ENCODE peak calls at places on chromosomes 5 and 9, in eight cellular contexts. K is A549, W is HL-60, H is spleen, S is heart left ventricle, Z is gastrocnemius medialis, R is SK-N-SH, G is fibroblast of the aortic adventitia. F is an unnamed sample.

GRCh38 chr5:135423158-135423925 is 23.8 kb downstream of the DCANP1 start:
- DNase-seq in K (peak), W (peak), H (no peak), S (no peak), Z (no peak), R (no peak), G (no peak), F (no peak)

GRCh38 chr5:43106290-43106638 is 14.4 kb upstream of the ZNF131 start:
- DNase-seq in K (no peak), W (no peak), H (no peak), S (no peak), Z (no peak), R (no peak), G (no peak), F (no peak)

GRCh38 chr9:22214021-22214420 is 204.9 kb upstream of the CDKN2B start:
- DNase-seq in K (no peak), W (no peak), H (no peak), S (no peak), Z (no peak), R (no peak), G (no peak), F (no peak)

GRCh38 chr5:179326176-179326997 is 18.9 kb downstream of the ADAMTS2 start:
- DNase-seq in K (no peak), W (no peak), H (peak), S (peak), Z (peak), R (peak), G (peak), F (no peak)

GRCh38 chr5:132498686-132499271 is 8.2 kb upstream of the IRF1 start:
- DNase-seq in K (no peak), W (no peak), H (no peak), S (no peak), Z (no peak), R (no peak), G (no peak), F (no peak)

GRCh38 chr5:66246621-66247020 is 102.5 kb downstream of the SREK1 start:
- DNase-seq in K (peak), W (no peak), H (no peak), S (no peak), Z (no peak), R (no peak), G (peak), F (peak)

GRCh38 chr9:122113574-122113973 is 20.5 kb upstream of the TTLL11 start:
- DNase-seq in K (no peak), W (no peak), H (no peak), S (no peak), Z (no peak), R (peak), G (no peak), F (no peak)

GRCh38 chr5:174159327-174160247 is 114.1 kb downstream of the NSG2 start:
- DNase-seq in K (peak), W (no peak), H (no peak), S (no peak), Z (no peak), R (no peak), G (no peak), F (peak)

GRCh38 chr5:42037379-42037932 is 112.4 kb downstream of the FBXO4 start:
- DNase-seq in K (no peak), W (no peak), H (no peak), S (no peak), Z (no peak), R (no peak), G (no peak), F (no peak)

GRCh38 chr9:18520395-18520794 is 46.4 kb downstream of the ADAMTSL1 start:
- DNase-seq in K (no peak), W (no peak), H (no peak), S (no peak), Z (no peak), R (peak), G (peak), F (no peak)

GRCh38 chr5:10934789-10935355 is 173.8 kb upstream of the DAP start:
- DNase-seq in K (no peak), W (no peak), H (no peak), S (no peak), Z (no peak), R (no peak), G (no peak), F (no peak)

GRCh38 chr5:89338935-89339334 is 456.0 kb upstream of the MEF2C start:
- DNase-seq in K (no peak), W (no peak), H (no peak), S (no peak), Z (no peak), R (no peak), G (peak), F (peak)

GRCh38 chr9:89009049-89009840 is 18.0 kb downstream of the S1PR3 start:
- DNase-seq in K (no peak), W (no peak), H (no peak), S (no peak), Z (no peak), R (no peak), G (no peak), F (no peak)

GRCh38 chr5:72307573-72307967 is 12.5 kb downstream of the MRPS27 start:
- DNase-seq in K (no peak), W (no peak), H (no peak), S (no peak), Z (no peak), R (peak), G (no peak), F (no peak)

GRCh38 chr5:149247726-149248125 is 23.9 kb upstream of the AFAP1L1 start:
- DNase-seq in K (no peak), W (no peak), H (no peak), S (no peak), Z (no peak), R (no peak), G (no peak), F (no peak)

GRCh38 chr5:176664886-176665285 is 17.6 kb downstream of the TSPAN17 start:
- DNase-seq in K (no peak), W (no peak), H (no peak), S (peak), Z (no peak), R (no peak), G (no peak), F (no peak)

GRCh38 chr5:61029456-61030162 is 84.6 kb downstream of the NDUFAF2 start:
- DNase-seq in K (no peak), W (no peak), H (no peak), S (no peak), Z (no peak), R (no peak), G (no peak), F (no peak)

GRCh38 chr5:10513501-10514442 is 50.1 kb upstream of the ANKRD33B start:
- DNase-seq in K (peak), W (no peak), H (peak), S (no peak), Z (no peak), R (no peak), G (peak), F (peak)

GRCh38 chr5:54619732-54620582 is 102.4 kb downstream of the SNX18 start:
- DNase-seq in K (no peak), W (peak), H (no peak), S (no peak), Z (no peak), R (no peak), G (no peak), F (no peak)

GRCh38 chr9:132023409-132024180 is 56.1 kb downstream of the MED27 start:
- DNase-seq in K (no peak), W (no peak), H (no peak), S (no peak), Z (no peak), R (peak), G (no peak), F (no peak)

GRCh38 chr5:175246242-175246891 is 197.6 kb downstream of the DRD1 start:
- DNase-seq in K (peak), W (no peak), H (no peak), S (no peak), Z (no peak), R (no peak), G (peak), F (peak)

GRCh38 chr9:14271078-14271673 is 42.8 kb downstream of the NFIB start:
- DNase-seq in K (peak), W (no peak), H (no peak), S (peak), Z (peak), R (peak), G (peak), F (no peak)

GRCh38 chr9:21525174-21525573 is 43.1 kb upstream of the IFNE start:
- DNase-seq in K (no peak), W (no peak), H (no peak), S (no peak), Z (no peak), R (no peak), G (no peak), F (no peak)

GRCh38 chr5:95861858-95862561 is 39.5 kb upstream of the GLRX start:
- DNase-seq in K (peak), W (no peak), H (no peak), S (no peak), Z (peak), R (no peak), G (peak), F (no peak)

GRCh38 chr5:60541980-60542379 is 158.0 kb downstream of the DEPDC1B start:
- DNase-seq in K (no peak), W (peak), H (no peak), S (no peak), Z (no peak), R (no peak), G (peak), F (no peak)

GRCh38 chr9:107020040-107020530 is 157.1 kb downstream of the ZNF462 start:
- DNase-seq in K (no peak), W (no peak), H (no peak), S (no peak), Z (no peak), R (no peak), G (peak), F (peak)

GRCh38 chr5:44275908-44276307 is 113.3 kb downstream of the FGF10 start:
- DNase-seq in K (no peak), W (no peak), H (no peak), S (no peak), Z (no peak), R (no peak), G (no peak), F (no peak)

GRCh38 chr5:55853271-55853670 is 2.1 kb downstream of the IL31RA start:
- DNase-seq in K (no peak), W (no peak), H (no peak), S (no peak), Z (no peak), R (no peak), G (no peak), F (no peak)

GRCh38 chr5:156330141-156330870 is 3.3 kb downstream of the SGCD start:
- DNase-seq in K (no peak), W (no peak), H (no peak), S (no peak), Z (no peak), R (no peak), G (peak), F (no peak)

GRCh38 chr5:126002222-126002897 is 420.8 kb upstream of the GRAMD2B start:
- DNase-seq in K (no peak), W (no peak), H (no peak), S (peak), Z (peak), R (no peak), G (peak), F (peak)

GRCh38 chr9:561430-561829 is 280.1 kb upstream of the DMRT1 start:
- DNase-seq in K (peak), W (no peak), H (no peak), S (no peak), Z (no peak), R (no peak), G (peak), F (no peak)

GRCh38 chr5:16456103-16456832 is 9.3 kb downstream of the ZNF622 start:
- DNase-seq in K (peak), W (peak), H (no peak), S (no peak), Z (peak), R (peak), G (peak), F (no peak)

GRCh38 chr9:5817776-5818336 is 15.1 kb downstream of the ERMP1 start:
- DNase-seq in K (peak), W (no peak), H (no peak), S (no peak), Z (no peak), R (no peak), G (peak), F (no peak)

GRCh38 chr9:98117984-98118639 is 910 bp downstream of the TRIM14 start:
- DNase-seq in K (peak), W (peak), H (no peak), S (no peak), Z (no peak), R (peak), G (no peak), F (peak)

GRCh38 chr9:78324682-78325081 is 27.8 kb downstream of the PSAT1 start:
- DNase-seq in K (no peak), W (no peak), H (no peak), S (no peak), Z (no peak), R (no peak), G (no peak), F (no peak)

GRCh38 chr9:128102196-128102595 is 25.3 kb downstream of the PTGES2 start:
- DNase-seq in K (no peak), W (no peak), H (no peak), S (peak), Z (peak), R (no peak), G (no peak), F (no peak)

GRCh38 chr5:78754655-78755054 is 106.1 kb upstream of the LHFPL2 start:
- DNase-seq in K (no peak), W (no peak), H (no peak), S (no peak), Z (no peak), R (no peak), G (no peak), F (no peak)

DNA sequence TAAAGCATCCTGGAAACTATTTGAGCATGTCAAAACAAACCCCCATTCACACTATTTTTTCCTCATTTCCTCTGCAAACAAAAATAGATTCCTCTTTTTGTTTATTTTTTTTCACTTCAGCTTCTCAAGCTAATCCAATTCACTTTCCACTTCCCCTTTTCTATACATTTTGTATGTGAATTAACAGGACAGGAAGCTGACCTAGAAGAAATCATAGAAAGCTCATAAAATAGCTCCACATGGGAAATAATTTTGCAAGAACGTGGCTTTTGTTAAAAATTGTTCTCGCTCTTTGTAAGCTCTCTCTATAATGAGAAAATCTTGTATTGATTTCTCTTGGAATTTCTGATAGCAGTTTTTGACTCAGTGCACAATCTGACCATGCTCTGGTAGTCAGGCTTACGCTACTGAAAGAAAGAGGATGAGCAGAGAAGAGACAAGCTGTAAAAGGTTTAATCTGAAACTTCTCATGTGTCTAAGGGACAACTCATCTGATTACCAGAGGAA is 215.8 kb downstream of the ADAMTS12 start:
- DNase-seq in K (no peak), W (no peak), H (no peak), S (no peak), Z (no peak), R (no peak), G (no peak), F (no peak)
- H3K4me3 ChIP-seq in K (no peak), W (no peak), H (no peak), S (no peak), Z (no peak), R (no peak), G (no peak), F (no peak)

DNA sequence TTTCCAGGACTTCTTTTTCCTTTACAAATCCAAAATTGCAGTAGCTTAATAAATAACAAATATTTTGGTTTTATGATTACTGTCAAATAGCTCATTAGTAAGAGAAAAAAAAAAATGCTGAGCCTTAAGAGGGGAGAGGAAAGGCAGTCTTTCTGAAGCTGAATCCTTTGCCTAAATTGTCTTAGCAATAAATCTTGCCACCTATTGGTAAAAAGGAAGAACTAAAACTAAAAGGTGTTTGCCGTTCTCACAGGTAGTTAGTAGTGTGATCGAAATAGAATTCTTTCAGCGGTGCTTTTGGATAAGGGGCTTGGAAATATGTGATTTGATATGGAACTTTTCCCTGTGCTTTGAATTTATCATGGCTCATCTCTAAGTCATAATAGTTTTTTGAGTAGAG is 31.2 kb downstream of the PIK3R1 start:
- DNase-seq in K (no peak), W (no peak), H (no peak), S (no peak), Z (no peak), R (no peak), G (no peak), F (no peak)
- TF ChIP-seq CTCF in K (peak), W (no peak), H (no peak), S (peak), Z (no peak), R (peak), G (no peak), F (no peak)

GRCh38 chr5:12625667-12626263 is 721.5 kb upstream of the CTNND2 start:
- DNase-seq in K (no peak), W (no peak), H (no peak), S (no peak), Z (no peak), R (no peak), G (no peak), F (no peak)

GRCh38 chr5:12626556-12626955 is 722.3 kb upstream of the CTNND2 start:
- DNase-seq in K (no peak), W (no peak), H (no peak), S (no peak), Z (no peak), R (no peak), G (no peak), F (no peak)

GRCh38 chr5:12623408-12623807 is 719.2 kb upstream of the CTNND2 start:
- DNase-seq in K (no peak), W (no peak), H (no peak), S (no peak), Z (no peak), R (no peak), G (no peak), F (no peak)

DNA sequence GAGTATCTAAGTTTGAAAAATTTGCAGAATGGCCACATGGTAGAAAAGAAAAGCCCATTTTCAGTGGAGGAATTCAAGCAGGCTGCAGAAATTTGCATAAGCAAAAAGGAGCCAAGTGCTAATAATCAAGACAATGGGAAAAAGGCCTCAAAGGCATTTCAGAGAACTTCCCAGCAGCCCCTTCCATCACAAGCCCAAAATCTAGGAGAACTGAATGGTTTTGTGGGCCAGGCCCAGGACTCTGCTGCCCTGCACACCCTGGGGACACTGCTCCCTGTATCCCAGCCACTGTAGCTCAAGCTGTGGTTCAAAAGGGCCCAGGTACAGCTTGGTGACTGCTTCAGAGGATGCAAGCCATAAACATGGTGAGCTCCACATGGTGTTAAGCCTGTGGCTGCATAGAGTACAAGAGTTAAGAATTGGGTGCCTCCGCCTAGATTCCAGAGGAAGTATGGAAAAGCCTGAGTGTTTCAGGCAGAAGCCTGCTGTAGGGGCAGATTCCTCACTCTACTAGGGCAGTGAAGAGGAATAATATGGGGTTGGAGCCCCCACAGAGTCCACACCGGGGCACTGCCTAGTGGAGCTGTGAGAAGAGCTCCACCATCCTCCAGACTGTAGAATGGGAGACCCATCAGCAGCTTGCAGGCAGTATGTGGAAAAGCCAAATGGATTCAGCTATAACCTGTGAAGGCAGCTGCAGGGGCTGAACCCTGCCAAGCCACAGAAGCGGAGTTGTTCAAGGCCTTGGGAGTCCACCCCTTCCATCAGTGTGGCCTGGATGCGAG is 720.7 kb upstream of the CTNND2 start:
- DNase-seq in K (no peak), W (no peak), H (no peak), S (no peak), Z (no peak), R (no peak), G (no peak), F (no peak)
- H3K4me3 ChIP-seq in K (no peak), W (no peak), H (no peak), S (no peak), Z (no peak), R (no peak), G (no peak), F (no peak)

DNA sequence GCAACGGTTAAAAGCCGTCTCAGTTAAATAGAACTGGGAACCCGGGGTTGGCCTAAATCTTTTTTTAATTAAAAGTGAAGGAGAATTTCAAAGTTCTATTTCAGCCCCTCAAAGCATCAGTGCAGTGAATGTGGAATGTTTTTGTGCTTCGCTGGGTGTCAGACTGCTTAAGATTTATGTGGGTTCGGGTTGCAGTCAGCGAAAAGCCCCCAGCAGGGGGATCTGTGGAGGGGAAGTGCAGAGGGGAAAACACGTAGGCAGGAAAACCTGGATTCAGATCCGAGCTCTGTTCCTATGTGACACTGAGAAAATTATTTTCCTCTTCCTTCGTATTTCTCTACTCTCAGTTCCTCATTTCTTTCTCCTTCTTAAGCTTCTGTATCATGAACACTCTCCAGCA is 19.7 kb downstream of the BRINP1 start:
- DNase-seq in K (no peak), W (no peak), H (no peak), S (no peak), Z (no peak), R (no peak), G (no peak), F (no peak)
- TF ChIP-seq CTCF in K (no peak), W (no peak), H (no peak), S (no peak), Z (no peak), R (no peak), G (no peak), F (no peak)

F was measured in AG04449.